ENCODE peak calls at places on chromosomes 5 and 9, in eight cellular contexts. One of them, this sample, is unnamed.

GRCh38 chr9:14752271-14752670 is 29.7 kb upstream of the CER1 start:
- DNase-seq in hippocampal formation: no peak
- DNase-seq in NCI-H82: peak; percentile 82
- DNase-seq in SK-MEL-5: no peak
- DNase-seq in HTR-8/SVneo: no peak
- DNase-seq in stimulated activated CD8-positive, alpha-beta memory T cell treated with anti-CD3 and anti-CD28 coated beads, Interleukin-4, amount 100 ng/mL, for 1 hour: no peak
- DNase-seq in stimulated activated CD4-positive, alpha-beta T cell treated with anti-CD3 and anti-CD28 coated beads, TNF-alpha, amount 100 ng/mL, for 4 hours: no peak
- DNase-seq in neural progenitor cell: no peak
- DNase-seq in this sample: no peak

GRCh38 chr9:120937127-120937526 is 10.5 kb upstream of the TRAF1 start:
- DNase-seq in hippocampal formation: no peak
- DNase-seq in NCI-H82: no peak
- DNase-seq in SK-MEL-5: no peak
- DNase-seq in HTR-8/SVneo: no peak
- DNase-seq in stimulated activated CD8-positive, alpha-beta memory T cell treated with anti-CD3 and anti-CD28 coated beads, Interleukin-4, amount 100 ng/mL, for 1 hour: no peak
- DNase-seq in stimulated activated CD4-positive, alpha-beta T cell treated with anti-CD3 and anti-CD28 coated beads, TNF-alpha, amount 100 ng/mL, for 4 hours: no peak
- DNase-seq in neural progenitor cell: no peak
- DNase-seq in this sample: no peak

GRCh38 chr9:34490760-34491159 is 32.0 kb downstream of the ENHO start:
- DNase-seq in hippocampal formation: no peak
- DNase-seq in NCI-H82: no peak
- DNase-seq in SK-MEL-5: no peak
- DNase-seq in HTR-8/SVneo: no peak
- DNase-seq in stimulated activated CD8-positive, alpha-beta memory T cell treated with anti-CD3 and anti-CD28 coated beads, Interleukin-4, amount 100 ng/mL, for 1 hour: no peak
- DNase-seq in stimulated activated CD4-positive, alpha-beta T cell treated with anti-CD3 and anti-CD28 coated beads, TNF-alpha, amount 100 ng/mL, for 4 hours: no peak
- DNase-seq in neural progenitor cell: no peak
- DNase-seq in this sample: no peak

GRCh38 chr5:27015758-27016157 is 22.6 kb downstream of the CDH9 start:
- DNase-seq in hippocampal formation: no peak
- DNase-seq in NCI-H82: no peak
- DNase-seq in SK-MEL-5: no peak
- DNase-seq in HTR-8/SVneo: no peak
- DNase-seq in stimulated activated CD8-positive, alpha-beta memory T cell treated with anti-CD3 and anti-CD28 coated beads, Interleukin-4, amount 100 ng/mL, for 1 hour: no peak
- DNase-seq in stimulated activated CD4-positive, alpha-beta T cell treated with anti-CD3 and anti-CD28 coated beads, TNF-alpha, amount 100 ng/mL, for 4 hours: no peak
- DNase-seq in neural progenitor cell: no peak
- DNase-seq in this sample: no peak

GRCh38 chr5:143418140-143418866 is 14.8 kb upstream of the NR3C1 start:
- DNase-seq in hippocampal formation: no peak
- DNase-seq in NCI-H82: no peak
- DNase-seq in SK-MEL-5: no peak
- DNase-seq in HTR-8/SVneo: no peak
- DNase-seq in stimulated activated CD8-positive, alpha-beta memory T cell treated with anti-CD3 and anti-CD28 coated beads, Interleukin-4, amount 100 ng/mL, for 1 hour: no peak
- DNase-seq in stimulated activated CD4-positive, alpha-beta T cell treated with anti-CD3 and anti-CD28 coated beads, TNF-alpha, amount 100 ng/mL, for 4 hours: no peak
- DNase-seq in neural progenitor cell: no peak
- DNase-seq in this sample: no peak

GRCh38 chr9:130166399-130166798 is 5.8 kb upstream of the NCS1 start:
- DNase-seq in hippocampal formation: no peak
- DNase-seq in NCI-H82: no peak
- DNase-seq in SK-MEL-5: no peak
- DNase-seq in HTR-8/SVneo: no peak
- DNase-seq in stimulated activated CD8-positive, alpha-beta memory T cell treated with anti-CD3 and anti-CD28 coated beads, Interleukin-4, amount 100 ng/mL, for 1 hour: no peak
- DNase-seq in stimulated activated CD4-positive, alpha-beta T cell treated with anti-CD3 and anti-CD28 coated beads, TNF-alpha, amount 100 ng/mL, for 4 hours: no peak
- DNase-seq in neural progenitor cell: no peak
- DNase-seq in this sample: no peak

GRCh38 chr5:136781464-136781863 is 416.1 kb upstream of the TRPC7 start:
- DNase-seq in hippocampal formation: no peak
- DNase-seq in NCI-H82: no peak
- DNase-seq in SK-MEL-5: no peak
- DNase-seq in HTR-8/SVneo: peak; percentile 11
- DNase-seq in stimulated activated CD8-positive, alpha-beta memory T cell treated with anti-CD3 and anti-CD28 coated beads, Interleukin-4, amount 100 ng/mL, for 1 hour: no peak
- DNase-seq in stimulated activated CD4-positive, alpha-beta T cell treated with anti-CD3 and anti-CD28 coated beads, TNF-alpha, amount 100 ng/mL, for 4 hours: no peak
- DNase-seq in neural progenitor cell: no peak
- DNase-seq in this sample: no peak

GRCh38 chr5:141821430-141821925 is 56.7 kb downstream of the PCDH1 start:
- DNase-seq in hippocampal formation: peak; percentile 71
- DNase-seq in NCI-H82: peak; percentile 81
- DNase-seq in SK-MEL-5: peak; percentile 43
- DNase-seq in HTR-8/SVneo: peak; percentile 45
- DNase-seq in stimulated activated CD8-positive, alpha-beta memory T cell treated with anti-CD3 and anti-CD28 coated beads, Interleukin-4, amount 100 ng/mL, for 1 hour: no peak
- DNase-seq in stimulated activated CD4-positive, alpha-beta T cell treated with anti-CD3 and anti-CD28 coated beads, TNF-alpha, amount 100 ng/mL, for 4 hours: no peak
- DNase-seq in neural progenitor cell: peak; percentile 61
- DNase-seq in this sample: peak; percentile 87

GRCh38 chr5:131749138-131749537 is 47.7 kb downstream of the FNIP1 start:
- DNase-seq in hippocampal formation: no peak
- DNase-seq in NCI-H82: no peak
- DNase-seq in SK-MEL-5: no peak
- DNase-seq in HTR-8/SVneo: no peak
- DNase-seq in stimulated activated CD8-positive, alpha-beta memory T cell treated with anti-CD3 and anti-CD28 coated beads, Interleukin-4, amount 100 ng/mL, for 1 hour: no peak
- DNase-seq in stimulated activated CD4-positive, alpha-beta T cell treated with anti-CD3 and anti-CD28 coated beads, TNF-alpha, amount 100 ng/mL, for 4 hours: no peak
- DNase-seq in neural progenitor cell: no peak
- DNase-seq in this sample: no peak

GRCh38 chr9:31597977-31598376 is 786.5 kb upstream of the ACO1 start:
- DNase-seq in hippocampal formation: no peak
- DNase-seq in NCI-H82: no peak
- DNase-seq in SK-MEL-5: no peak
- DNase-seq in HTR-8/SVneo: peak; percentile 9
- DNase-seq in stimulated activated CD8-positive, alpha-beta memory T cell treated with anti-CD3 and anti-CD28 coated beads, Interleukin-4, amount 100 ng/mL, for 1 hour: no peak
- DNase-seq in stimulated activated CD4-positive, alpha-beta T cell treated with anti-CD3 and anti-CD28 coated beads, TNF-alpha, amount 100 ng/mL, for 4 hours: no peak
- DNase-seq in neural progenitor cell: no peak
- DNase-seq in this sample: no peak

GRCh38 chr9:3992924-3993323 is 306.9 kb downstream of the GLIS3 start:
- DNase-seq in hippocampal formation: no peak
- DNase-seq in NCI-H82: peak; percentile 2
- DNase-seq in SK-MEL-5: no peak
- DNase-seq in HTR-8/SVneo: no peak
- DNase-seq in stimulated activated CD8-positive, alpha-beta memory T cell treated with anti-CD3 and anti-CD28 coated beads, Interleukin-4, amount 100 ng/mL, for 1 hour: no peak
- DNase-seq in stimulated activated CD4-positive, alpha-beta T cell treated with anti-CD3 and anti-CD28 coated beads, TNF-alpha, amount 100 ng/mL, for 4 hours: no peak
- DNase-seq in neural progenitor cell: no peak
- DNase-seq in this sample: no peak

GRCh38 chr5:74127377-74128338 is 501.7 kb downstream of the ARHGEF28 start:
- DNase-seq in hippocampal formation: no peak
- DNase-seq in NCI-H82: peak; percentile 56
- DNase-seq in SK-MEL-5: no peak
- DNase-seq in HTR-8/SVneo: peak; percentile 18
- DNase-seq in stimulated activated CD8-positive, alpha-beta memory T cell treated with anti-CD3 and anti-CD28 coated beads, Interleukin-4, amount 100 ng/mL, for 1 hour: no peak
- DNase-seq in stimulated activated CD4-positive, alpha-beta T cell treated with anti-CD3 and anti-CD28 coated beads, TNF-alpha, amount 100 ng/mL, for 4 hours: no peak
- DNase-seq in neural progenitor cell: peak; percentile 20
- DNase-seq in this sample: peak; percentile 22

GRCh38 chr5:103741984-103742383 is 179.4 kb upstream of the NUDT12 start:
- DNase-seq in hippocampal formation: no peak
- DNase-seq in NCI-H82: no peak
- DNase-seq in SK-MEL-5: no peak
- DNase-seq in HTR-8/SVneo: no peak
- DNase-seq in stimulated activated CD8-positive, alpha-beta memory T cell treated with anti-CD3 and anti-CD28 coated beads, Interleukin-4, amount 100 ng/mL, for 1 hour: no peak
- DNase-seq in stimulated activated CD4-positive, alpha-beta T cell treated with anti-CD3 and anti-CD28 coated beads, TNF-alpha, amount 100 ng/mL, for 4 hours: no peak
- DNase-seq in neural progenitor cell: no peak
- DNase-seq in this sample: no peak

This sample was measured in SK-N-DZ.